ENCODE peak calls at places on chromosomes 12 and 14, in five cellular contexts. T is H7, E is NT2/D1, V is left ventricle myocardium superior, L is retina. S is an unnamed sample.

GRCh38 chr12:107131832-107132616 is 38.7 kb upstream of the CRY1 start:
- DNase-seq in T (peak), E (peak), V (no peak), L (peak), S (no peak)

GRCh38 chr12:16112151-16112550 is 165.3 kb downstream of the SLC15A5 start:
- DNase-seq in T (no peak), E (no peak), V (no peak), L (no peak), S (no peak)

GRCh38 chr12:6376965-6377666 is 1.8 kb upstream of the SCNN1A start:
- DNase-seq in T (peak), E (no peak), V (no peak), L (peak), S (no peak)

GRCh38 chr12:107322063-107322462 is 228.7 kb upstream of the CRY1 start:
- DNase-seq in T (no peak), E (no peak), V (no peak), L (no peak), S (no peak)

GRCh38 chr14:39102969-39103957 is at the start of gene SEC23A:
- DNase-seq in T (peak), E (peak), V (peak), L (peak), S (peak)

GRCh38 chr12:50799908-50800307 is 36.0 kb downstream of the ATF1 start:
- DNase-seq in T (no peak), E (no peak), V (no peak), L (no peak), S (no peak)

GRCh38 chr12:56599041-56599440 is 31.1 kb downstream of the BAZ2A start:
- DNase-seq in T (no peak), E (no peak), V (no peak), L (no peak), S (no peak)

GRCh38 chr12:53182836-53183235 is 2.1 kb upstream of the CSAD start:
- DNase-seq in T (no peak), E (no peak), V (no peak), L (no peak), S (no peak)

GRCh38 chr12:13383379-13383778 is 186.9 kb downstream of the EMP1 start:
- DNase-seq in T (no peak), E (no peak), V (no peak), L (no peak), S (peak)

GRCh38 chr12:86513206-86513605 is 257.0 kb upstream of the MGAT4C start:
- DNase-seq in T (no peak), E (no peak), V (no peak), L (no peak), S (no peak)

GRCh38 chr14:69387311-69387710 is 10.8 kb downstream of the ERH start:
- DNase-seq in T (no peak), E (no peak), V (no peak), L (no peak), S (no peak)

GRCh38 chr14:60348211-60348610 is 99.2 kb downstream of the PPM1A start:
- DNase-seq in T (no peak), E (no peak), V (no peak), L (no peak), S (no peak)

GRCh38 chr14:60101801-60102200 is 10.1 kb downstream of the PCNX4 start:
- DNase-seq in T (no peak), E (no peak), V (no peak), L (no peak), S (no peak)

GRCh38 chr12:20602671-20603402 is 92.3 kb upstream of the SLCO1C1 start:
- DNase-seq in T (no peak), E (no peak), V (no peak), L (no peak), S (no peak)

GRCh38 chr12:85273411-85274075 is 6.5 kb upstream of the ALX1 start:
- DNase-seq in T (no peak), E (no peak), V (no peak), L (peak), S (no peak)

GRCh38 chr12:6443361-6443983 is 1.3 kb upstream of the CD27 start:
- DNase-seq in T (no peak), E (no peak), V (no peak), L (no peak), S (no peak)

GRCh38 chr12:56151672-56152131 is 685 bp upstream of the MYL6B start:
- DNase-seq in T (peak), E (peak), V (peak), L (no peak), S (peak)

GRCh38 chr14:35403085-35403396 is 1.5 kb downstream of the NFKBIA start:
- DNase-seq in T (no peak), E (no peak), V (peak), L (no peak), S (no peak)

GRCh38 chr12:104201238-104202001 is 14.2 kb upstream of the TXNRD1 start:
- DNase-seq in T (peak), E (peak), V (no peak), L (peak), S (peak)

GRCh38 chr12:62658910-62659309 is 192.3 kb downstream of the MON2 start:
- DNase-seq in T (no peak), E (no peak), V (no peak), L (no peak), S (no peak)

GRCh38 chr12:47364251-47364650 is 284.5 kb upstream of the AMIGO2 start:
- DNase-seq in T (no peak), E (no peak), V (no peak), L (no peak), S (no peak)

GRCh38 chr14:23984891-23985607 is 3.7 kb upstream of the DHRS4L2 start:
- DNase-seq in T (no peak), E (no peak), V (no peak), L (no peak), S (peak)

GRCh38 chr12:21939435-21939834 is 1.8 kb downstream of the ABCC9 start:
- DNase-seq in T (peak), E (peak), V (no peak), L (no peak), S (peak)

GRCh38 chr14:37048666-37049071 is 123.7 kb downstream of the SLC25A21 start:
- DNase-seq in T (no peak), E (no peak), V (no peak), L (no peak), S (no peak)

GRCh38 chr12:30088259-30088995 is 304.7 kb upstream of the TMTC1 start:
- DNase-seq in T (no peak), E (no peak), V (no peak), L (no peak), S (no peak)